ENCODE peak calls at places on chromosomes 1 and 21, in ten cellular contexts. J, R, M, F, G, W, K, X, C and S are unnamed samples.
A peak's percentile ranks its signal among the peaks of the same experiment; 100 is the strongest.

GRCh38 chr1:100075773-100076172 is 57.0 kb downstream of the SASS6 start:
- DNase-seq in J (no peak), R (peak; percentile 13), M (no peak), F (no peak), G (no peak), W (no peak), K (no peak), X (no peak), C (no peak), S (no peak)

GRCh38 chr1:51306950-51307349 is 23.4 kb downstream of the TTC39A start:
- DNase-seq in J (no peak), R (no peak), M (no peak), F (no peak), G (no peak), W (no peak), K (no peak), X (no peak), C (no peak), S (no peak)

GRCh38 chr1:206472454-206472853 is 2.2 kb downstream of the IKBKE start:
- DNase-seq in J (peak; percentile 40), R (peak; percentile 86), M (no peak), F (no peak), G (no peak), W (no peak), K (no peak), X (no peak), C (no peak), S (no peak)

GRCh38 chr1:167625040-167625823 is 4.8 kb upstream of the RCSD1 start:
- DNase-seq in J (no peak), R (no peak), M (no peak), F (no peak), G (no peak), W (no peak), K (no peak), X (no peak), C (no peak), S (no peak)

GRCh38 chr1:218588555-218589172 is 243.5 kb downstream of the TGFB2 start:
- DNase-seq in J (no peak), R (no peak), M (no peak), F (no peak), G (no peak), W (no peak), K (no peak), X (no peak), C (no peak), S (no peak)

GRCh38 chr1:204598319-204598969 is 82.2 kb downstream of the MDM4 start:
- DNase-seq in J (peak; percentile 10), R (no peak), M (no peak), F (no peak), G (no peak), W (no peak), K (no peak), X (no peak), C (no peak), S (no peak)

GRCh38 chr1:42003433-42003832 is 84.7 kb upstream of the HIVEP3 start:
- DNase-seq in J (no peak), R (no peak), M (no peak), F (no peak), G (peak; percentile 78), W (no peak), K (no peak), X (peak; percentile 28), C (no peak), S (no peak)

GRCh38 chr1:234631721-234632125 is 21.7 kb upstream of the IRF2BP2 start:
- DNase-seq in J (no peak), R (peak; percentile 86), M (no peak), F (no peak), G (no peak), W (no peak), K (no peak), X (peak; percentile 72), C (no peak), S (no peak)

GRCh38 chr21:36166705-36167104 is 10.1 kb downstream of the DOP1B start:
- DNase-seq in J (no peak), R (peak; percentile 12), M (no peak), F (no peak), G (no peak), W (no peak), K (no peak), X (no peak), C (no peak), S (no peak)

GRCh38 chr1:167621780-167622179 is 8.3 kb upstream of the RCSD1 start:
- DNase-seq in J (no peak), R (no peak), M (no peak), F (no peak), G (no peak), W (no peak), K (no peak), X (no peak), C (no peak), S (no peak)

GRCh38 chr1:168598125-168598524 is 21.7 kb downstream of the XCL1 start:
- DNase-seq in J (no peak), R (no peak), M (no peak), F (no peak), G (no peak), W (no peak), K (no peak), X (no peak), C (no peak), S (no peak)

GRCh38 chr1:101757985-101758384 is 238.7 kb downstream of the OLFM3 start:
- DNase-seq in J (no peak), R (no peak), M (no peak), F (no peak), G (no peak), W (no peak), K (no peak), X (no peak), C (no peak), S (no peak)

GRCh38 chr1:170012920-170013319 is 61.6 kb downstream of the KIFAP3 start:
- DNase-seq in J (no peak), R (no peak), M (no peak), F (no peak), G (no peak), W (no peak), K (no peak), X (no peak), C (no peak), S (no peak)

GRCh38 chr21:34536820-34537219 is 24.8 kb upstream of the KCNE1 start:
- DNase-seq in J (no peak), R (peak; percentile 84), M (no peak), F (no peak), G (no peak), W (no peak), K (no peak), X (no peak), C (no peak), S (no peak)

GRCh38 chr1:158700552-158700951 is at the start of gene OR6K2:
- DNase-seq in J (no peak), R (no peak), M (no peak), F (no peak), G (no peak), W (no peak), K (no peak), X (no peak), C (no peak), S (no peak)

GRCh38 chr1:178038372-178038771 is 55.5 kb upstream of the RASAL2 start:
- DNase-seq in J (no peak), R (no peak), M (no peak), F (no peak), G (no peak), W (no peak), K (no peak), X (no peak), C (no peak), S (no peak)

GRCh38 chr1:27520651-27521050 is 30.7 kb upstream of the WASF2 start:
- DNase-seq in J (no peak), R (no peak), M (no peak), F (no peak), G (no peak), W (no peak), K (no peak), X (no peak), C (no peak), S (no peak)

GRCh38 chr1:202247837-202248795 is 54.5 kb downstream of the LGR6 start:
- DNase-seq in J (no peak), R (no peak), M (no peak), F (no peak), G (no peak), W (no peak), K (no peak), X (no peak), C (no peak), S (no peak)

GRCh38 chr1:174222166-174222949 is 63.0 kb downstream of the RABGAP1L start:
- DNase-seq in J (no peak), R (peak; percentile 72), M (no peak), F (no peak), G (no peak), W (no peak), K (no peak), X (no peak), C (no peak), S (no peak)

GRCh38 chr1:20484526-20485462 is 1.2 kb downstream of the CAMK2N1 start:
- DNase-seq in J (no peak), R (peak; percentile 30), M (peak; percentile 50), F (no peak), G (peak; percentile 32), W (no peak), K (no peak), X (no peak), C (no peak), S (no peak)

GRCh38 chr1:39102537-39103320 is 76.6 kb downstream of the NDUFS5 start:
- DNase-seq in J (peak; percentile 81), R (peak; percentile 85), M (peak; percentile 81), F (no peak), G (peak; percentile 87), W (peak; percentile 99), K (no peak), X (peak; percentile 77), C (no peak), S (no peak)

GRCh38 chr1:8525291-8526275 is 207.7 kb downstream of the SLC45A1 start:
- DNase-seq in J (peak; percentile 95), R (peak; percentile 95), M (peak; percentile 54), F (peak; percentile 73), G (peak; percentile 96), W (peak; percentile 88), K (peak; percentile 86), X (peak; percentile 93), C (peak; percentile 70), S (peak; percentile 94)

GRCh38 chr1:116664366-116664983 is 3.1 kb downstream of the IGSF3 start:
- DNase-seq in J (no peak), R (no peak), M (no peak), F (no peak), G (no peak), W (no peak), K (no peak), X (no peak), C (no peak), S (no peak)

GRCh38 chr21:35974801-35975200 is 85.5 kb downstream of the SETD4 start:
- DNase-seq in J (no peak), R (peak; percentile 33), M (no peak), F (no peak), G (peak; percentile 100), W (no peak), K (no peak), X (no peak), C (no peak), S (no peak)

GRCh38 chr1:228343211-228343661 is 63.4 kb downstream of the TRIM11 start:
- DNase-seq in J (no peak), R (no peak), M (no peak), F (no peak), G (no peak), W (no peak), K (no peak), X (no peak), C (no peak), S (no peak)

GRCh38 chr1:33099290-33100118 is 18.6 kb downstream of the AZIN2 start:
- DNase-seq in J (peak; percentile 96), R (peak; percentile 100), M (no peak), F (peak; percentile 62), G (no peak), W (peak; percentile 67), K (no peak), X (peak; percentile 99), C (peak; percentile 100), S (no peak)